ENCODE peak calls at places on chromosomes 13 and 19, in five cellular contexts. W is suprapubic skin, S is cardiac muscle cell, I is tibial nerve, Y is sigmoid colon. P is an unnamed sample. For H3K4me1, the result is how much of the 10 kb centered on the place peaks cover.

GRCh38 chr13:99626461-99627082 is 125.3 kb downstream of the TM9SF2 start:
- DNase-seq in W (no peak), S (peak), I (no peak), Y (no peak), P (no peak)

GRCh38 chr13:42994878-42995277 is 2.8 kb upstream of the EPSTI1 start:
- DNase-seq in W (no peak), S (no peak), I (no peak), Y (no peak), P (no peak)

GRCh38 chr19:9353011-9353410 is 9.8 kb upstream of the ZNF177 start:
- DNase-seq in W (no peak), S (no peak), I (no peak), Y (no peak), P (no peak)

GRCh38 chr13:23871616-23872220 is 17.5 kb downstream of the MIPEP start:
- DNase-seq in W (no peak), S (peak), I (no peak), Y (no peak), P (no peak)

GRCh38 chr19:32599736-32600157 is 18.8 kb downstream of the PDCD5 start:
- DNase-seq in W (no peak), S (peak), I (no peak), Y (no peak), P (peak)

GRCh38 chr19:45323671-45324081 is 1.0 kb upstream of the CKM start:
- DNase-seq in W (no peak), S (no peak), I (no peak), Y (peak), P (peak)

GRCh38 chr13:19888799-19889198 is 25.4 kb upstream of the ZMYM5 start:
- DNase-seq in W (no peak), S (peak), I (no peak), Y (no peak), P (no peak)

GRCh38 chr19:23996549-23996948 is 81.9 kb downstream of the ZNF726 start:
- DNase-seq in W (no peak), S (no peak), I (no peak), Y (no peak), P (peak)

GRCh38 chr19:33194884-33195710 is 967 bp downstream of the LRP3 start:
- DNase-seq in W (no peak), S (peak), I (no peak), Y (no peak), P (peak)

GRCh38 chr19:14056741-14057356 is 5.0 kb downstream of the PALM3 start:
- DNase-seq in W (no peak), S (peak), I (no peak), Y (no peak), P (no peak)

GRCh38 chr19:18053571-18054219 is 33.0 kb downstream of the IL12RB1 start:
- DNase-seq in W (no peak), S (peak), I (no peak), Y (no peak), P (no peak)

GRCh38 chr13:98279473-98280175 is 102.6 kb upstream of the RNF113B start:
- DNase-seq in W (no peak), S (no peak), I (no peak), Y (no peak), P (peak)

GRCh38 chr13:114142640-114143490 is 10.4 kb upstream of the RASA3 start:
- DNase-seq in W (no peak), S (no peak), I (no peak), Y (peak), P (peak)
- H3K4me1 ChIP-seq in W (under half), S (under half), I (under half), Y (under half), P (under half)

DNA sequence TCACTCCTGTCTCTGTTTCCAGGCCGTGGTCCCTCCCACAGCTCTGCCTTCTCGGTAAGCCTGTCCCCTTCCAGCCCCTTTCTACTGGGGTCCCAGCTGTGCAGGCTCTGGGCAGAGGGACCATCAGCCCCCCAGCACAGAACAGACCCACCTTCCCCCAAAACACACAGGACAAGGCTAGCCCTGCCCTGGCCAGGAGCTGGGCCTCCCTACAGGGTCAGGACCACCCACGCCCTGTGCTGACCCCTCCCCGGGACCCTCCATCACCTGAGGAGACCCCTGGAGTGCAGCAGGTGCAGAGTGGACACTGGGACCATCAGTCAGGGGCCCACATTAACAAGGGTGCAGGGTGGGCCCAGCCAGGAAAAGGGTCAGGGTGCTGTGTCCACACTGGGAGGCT is 13.9 kb downstream of the CEACAM3 start:
- DNase-seq in W (no peak), S (no peak), I (no peak), Y (no peak), P (no peak)
- H3K4me3 ChIP-seq in W (no peak), S (no peak), I (no peak), Y (no peak), P (no peak)

GRCh38 chr13:47233734-47234133 is 336.9 kb upstream of the HTR2A start:
- DNase-seq in W (no peak), S (peak), I (no peak), Y (no peak), P (no peak)
- TF ChIP-seq CTCF in W (no peak), S (no peak), I (no peak), Y (no peak), P (no peak)

DNA sequence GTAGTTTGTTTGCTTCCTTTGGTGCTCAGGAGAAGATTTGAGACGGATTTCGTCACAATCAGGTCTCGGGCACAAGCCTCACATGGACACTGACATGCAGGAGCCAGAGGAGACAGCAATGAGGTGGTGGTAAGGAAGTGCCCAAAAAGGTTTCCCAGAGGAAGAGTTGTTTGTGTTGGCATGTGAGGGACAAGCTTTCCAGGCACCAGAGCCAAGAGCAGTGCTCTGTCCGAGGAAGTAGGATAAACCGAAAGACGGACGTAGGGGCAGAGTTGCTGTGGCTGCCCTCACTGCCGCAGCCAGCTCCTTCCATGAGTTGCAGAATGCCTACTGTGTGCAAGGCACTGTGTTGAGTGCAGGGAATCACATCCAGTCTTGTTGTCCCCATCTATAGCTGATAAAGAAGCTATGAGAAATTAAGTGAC is 27.7 kb downstream of the SAE1 start:
- DNase-seq in W (no peak), S (no peak), I (no peak), Y (no peak), P (no peak)
- H3K4me1 ChIP-seq in W (half or more), S (under half), I (under half), Y (under half), P (under half)

GRCh38 chr19:40721936-40722661 is 5.2 kb downstream of the ITPKC start:
- DNase-seq in W (no peak), S (no peak), I (no peak), Y (no peak), P (no peak)
- H3K4me3 ChIP-seq in W (peak), S (no peak), I (peak), Y (no peak), P (no peak)

GRCh38 chr13:61466280-61466679 is 50.6 kb upstream of the PCDH20 start:
- DNase-seq in W (no peak), S (no peak), I (no peak), Y (no peak), P (peak)
- TF ChIP-seq CTCF in W (no peak), S (no peak), I (no peak), Y (no peak), P (peak)

GRCh38 chr19:3723110-3723488 is 14.9 kb downstream of the TJP3 start:
- DNase-seq in W (no peak), S (no peak), I (no peak), Y (no peak), P (no peak)
- H3K4me1 ChIP-seq in W (under half), S (under half), I (under half), Y (under half), P (under half)